ENCODE peak calls at places on chromosome 13, in five cellular contexts. One of them, this sample, is unnamed.
A peak's percentile ranks its signal among the peaks of the same experiment; 100 is the strongest.

GRCh38 chr13:37446503-37446902 is 152.1 kb downstream of the POSTN start:
- ATAC-seq in GM12878: no peak
- ATAC-seq in HepG2: no peak
- ATAC-seq in K562: no peak
- ATAC-seq in upper lobe of left lung: no peak
- ATAC-seq in this sample: no peak

GRCh38 chr13:73816702-73817101 is 317.5 kb downstream of the KLF12 start:
- ATAC-seq in GM12878: no peak
- ATAC-seq in HepG2: no peak
- ATAC-seq in K562: no peak
- ATAC-seq in upper lobe of left lung: no peak
- ATAC-seq in this sample: no peak

GRCh38 chr13:42075517-42075916 is 27.1 kb downstream of the DGKH start:
- ATAC-seq in GM12878: peak; percentile 68
- ATAC-seq in HepG2: no peak
- ATAC-seq in K562: no peak
- ATAC-seq in upper lobe of left lung: no peak
- ATAC-seq in this sample: no peak

GRCh38 chr13:106680796-106681482 is 113.0 kb upstream of the ARGLU1 start:
- ATAC-seq in GM12878: no peak
- ATAC-seq in HepG2: no peak
- ATAC-seq in K562: no peak
- ATAC-seq in upper lobe of left lung: no peak
- ATAC-seq in this sample: no peak

GRCh38 chr13:39379118-39379517 is 223.9 kb downstream of the LHFPL6 start:
- ATAC-seq in GM12878: peak; percentile 87
- ATAC-seq in HepG2: no peak
- ATAC-seq in K562: no peak
- ATAC-seq in upper lobe of left lung: no peak
- ATAC-seq in this sample: no peak

GRCh38 chr13:20197361-20197834 is 4.7 kb upstream of the GJB2 start:
- ATAC-seq in GM12878: peak; percentile 64
- ATAC-seq in HepG2: peak; percentile 60
- ATAC-seq in K562: peak; percentile 46
- ATAC-seq in upper lobe of left lung: no peak
- ATAC-seq in this sample: peak; percentile 31

GRCh38 chr13:79662882-79663281 is 181.9 kb downstream of the NDFIP2 start:
- ATAC-seq in GM12878: peak; percentile 23
- ATAC-seq in HepG2: no peak
- ATAC-seq in K562: no peak
- ATAC-seq in upper lobe of left lung: no peak
- ATAC-seq in this sample: no peak

GRCh38 chr13:112143753-112144615 is 77.0 kb downstream of the SOX1 start:
- ATAC-seq in GM12878: no peak
- ATAC-seq in HepG2: no peak
- ATAC-seq in K562: no peak
- ATAC-seq in upper lobe of left lung: peak; percentile 50
- ATAC-seq in this sample: no peak

GRCh38 chr13:41052441-41052840 is 8.9 kb upstream of the WBP4 start:
- ATAC-seq in GM12878: no peak
- ATAC-seq in HepG2: no peak
- ATAC-seq in K562: peak; percentile 41
- ATAC-seq in upper lobe of left lung: no peak
- ATAC-seq in this sample: no peak

GRCh38 chr13:111187879-111188643 is 73.0 kb downstream of the ARHGEF7 start:
- ATAC-seq in GM12878: no peak
- ATAC-seq in HepG2: no peak
- ATAC-seq in K562: no peak
- ATAC-seq in upper lobe of left lung: no peak
- ATAC-seq in this sample: peak; percentile 63

GRCh38 chr13:78657699-78658629 is 991 bp downstream of the OBI1 start:
- ATAC-seq in GM12878: peak; percentile 49
- ATAC-seq in HepG2: peak; percentile 75
- ATAC-seq in K562: peak; percentile 62
- ATAC-seq in upper lobe of left lung: peak; percentile 19
- ATAC-seq in this sample: no peak

GRCh38 chr13:97466782-97467181 is 32.8 kb downstream of the RAP2A start:
- ATAC-seq in GM12878: no peak
- ATAC-seq in HepG2: no peak
- ATAC-seq in K562: no peak
- ATAC-seq in upper lobe of left lung: no peak
- ATAC-seq in this sample: no peak

DNA sequence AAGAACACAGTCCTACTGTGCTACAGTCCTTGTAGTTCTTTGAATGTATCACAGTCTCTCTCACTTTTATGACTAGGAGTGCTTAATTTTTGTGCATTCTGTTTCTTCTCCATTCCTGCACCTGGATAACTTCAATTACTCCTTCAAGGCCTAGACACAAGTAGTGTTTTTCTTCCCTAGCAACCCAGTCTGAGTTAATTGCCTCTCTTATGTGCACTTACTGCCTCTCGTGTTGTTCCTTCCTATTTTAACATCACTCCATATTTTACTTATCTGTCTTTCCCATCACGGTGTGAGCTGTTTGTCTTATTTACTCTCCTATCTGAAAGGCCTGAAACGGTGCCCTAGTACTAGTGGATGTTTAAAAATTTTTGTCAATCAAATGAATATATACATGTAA is 101.5 kb downstream of the HS6ST3 start:
- ATAC-seq in GM12878: no peak
- ATAC-seq in HepG2: no peak
- ATAC-seq in K562: no peak
- ATAC-seq in upper lobe of left lung: no peak
- ATAC-seq in this sample: no peak
- TF ChIP-seq POLR2AphosphoS5 in GM12878: no peak
- TF ChIP-seq POLR2AphosphoS5 in HepG2: no peak
- TF ChIP-seq POLR2AphosphoS5 in K562: no peak
- TF ChIP-seq POLR2AphosphoS5 in upper lobe of left lung: no peak
- TF ChIP-seq POLR2AphosphoS5 in this sample: no peak

DNA sequence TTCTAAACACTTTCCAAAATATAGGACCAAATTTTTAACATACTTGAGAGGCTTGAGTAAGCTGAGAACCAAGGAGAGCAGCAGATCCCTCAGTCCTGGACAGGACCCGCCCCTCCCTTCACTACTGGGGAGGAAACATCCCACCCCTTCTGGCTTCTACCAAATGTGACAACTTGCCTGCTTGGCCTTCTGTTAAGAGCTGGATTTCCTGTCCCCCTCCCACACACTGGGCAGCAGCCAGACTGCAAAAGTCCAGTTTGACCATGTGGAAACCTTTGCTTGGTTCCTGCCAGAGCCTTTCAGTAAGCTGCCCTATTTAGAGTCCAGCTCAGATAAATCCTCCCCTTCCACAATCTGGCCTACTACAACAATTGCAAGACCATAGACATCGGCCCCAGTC is 84.3 kb downstream of the FGF14 start:
- ATAC-seq in GM12878: no peak
- ATAC-seq in HepG2: no peak
- ATAC-seq in K562: no peak
- ATAC-seq in upper lobe of left lung: peak; percentile 82
- ATAC-seq in this sample: peak; percentile 92
- TF ChIP-seq POLR2A in GM12878: no peak
- TF ChIP-seq POLR2A in HepG2: no peak
- TF ChIP-seq POLR2A in K562: no peak
- TF ChIP-seq POLR2A in upper lobe of left lung: no peak
- TF ChIP-seq POLR2A in this sample: no peak

DNA sequence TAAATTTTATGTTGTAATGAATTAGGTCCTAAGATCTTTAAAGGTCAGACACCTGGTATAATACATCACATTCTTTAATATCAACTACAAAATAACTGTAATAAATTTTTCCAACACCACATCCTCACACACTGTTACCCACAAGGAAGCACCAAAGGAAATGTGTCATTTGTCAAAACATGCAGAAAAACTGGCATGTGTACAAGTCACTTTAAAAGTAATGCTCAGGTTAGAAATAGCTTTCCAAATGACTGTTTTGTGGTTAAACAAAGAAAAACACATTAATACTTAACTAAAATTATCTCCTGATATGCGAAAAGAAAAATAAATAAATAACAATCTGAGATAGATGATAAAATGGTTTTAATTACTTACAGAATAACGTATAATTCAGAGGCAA is 74.7 kb downstream of the MZT1 start:
- ATAC-seq in GM12878: no peak
- ATAC-seq in HepG2: no peak
- ATAC-seq in K562: no peak
- ATAC-seq in upper lobe of left lung: no peak
- ATAC-seq in this sample: no peak
- TF ChIP-seq EP300 in GM12878: no peak
- TF ChIP-seq EP300 in HepG2: no peak
- TF ChIP-seq EP300 in K562: no peak
- TF ChIP-seq EP300 in upper lobe of left lung: no peak
- TF ChIP-seq EP300 in this sample: no peak

GRCh38 chr13:77033717-77034302 is 6.9 kb upstream of the FBXL3 start:
- ATAC-seq in GM12878: peak; percentile 17
- ATAC-seq in HepG2: no peak
- ATAC-seq in K562: no peak
- ATAC-seq in upper lobe of left lung: no peak
- ATAC-seq in this sample: no peak
- TF ChIP-seq POLR2AphosphoS5 in GM12878: no peak
- TF ChIP-seq POLR2AphosphoS5 in HepG2: no peak
- TF ChIP-seq POLR2AphosphoS5 in K562: no peak
- TF ChIP-seq POLR2AphosphoS5 in upper lobe of left lung: no peak
- TF ChIP-seq POLR2AphosphoS5 in this sample: no peak

DNA sequence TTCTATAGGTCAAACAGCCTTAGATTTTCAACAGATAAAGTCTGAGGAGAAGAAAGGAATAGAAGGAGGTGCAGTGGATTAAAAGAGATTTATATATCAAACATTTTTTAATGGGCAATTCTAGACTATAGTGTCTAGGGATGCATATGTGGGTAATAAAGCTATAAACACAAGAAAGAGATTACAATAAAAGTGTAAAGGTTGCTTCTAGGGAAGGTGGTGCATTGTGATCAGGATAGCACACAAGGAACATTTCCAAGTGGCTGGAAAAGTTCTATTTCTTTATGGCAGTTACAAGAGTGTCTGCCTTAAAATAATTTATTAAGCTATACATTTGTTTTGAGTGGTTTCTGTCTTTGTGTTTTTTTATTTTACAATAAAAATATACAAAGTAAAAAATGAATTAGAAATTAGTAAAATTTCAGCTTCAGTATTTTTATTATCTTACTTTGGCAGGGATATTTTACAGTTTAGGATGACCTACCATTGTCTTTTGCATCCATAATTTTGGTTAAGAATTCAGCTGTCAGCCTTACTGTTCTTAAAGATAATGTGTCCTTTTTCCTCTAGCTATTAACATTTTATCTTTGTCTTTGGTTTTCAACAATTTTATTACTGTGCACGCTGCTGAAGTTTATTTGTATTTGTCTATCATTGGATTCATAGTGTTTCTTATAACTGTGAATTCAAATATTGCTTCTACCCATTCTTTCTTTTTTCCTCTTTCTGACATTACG is 221.8 kb downstream of the LACC1 start:
- ATAC-seq in GM12878: no peak
- ATAC-seq in HepG2: no peak
- ATAC-seq in K562: no peak
- ATAC-seq in upper lobe of left lung: no peak
- ATAC-seq in this sample: no peak
- TF ChIP-seq POLR2A in GM12878: no peak
- TF ChIP-seq POLR2A in HepG2: no peak
- TF ChIP-seq POLR2A in K562: no peak
- TF ChIP-seq POLR2A in upper lobe of left lung: no peak
- TF ChIP-seq POLR2A in this sample: no peak